ENCODE peak calls at places on chromosomes 11 and 22, in five cellular contexts. One of them, this sample, is unnamed.

GRCh38 chr11:122703541-122704272 is 48.2 kb downstream of the UBASH3B start:
- DNase-seq in stimulated activated naive CD4-positive, alpha-beta T cell: no peak
- DNase-seq in endothelial cell of umbilical vein: peak
- DNase-seq in WTC11: no peak
- DNase-seq in Calu3: no peak
- DNase-seq in this sample: peak

GRCh38 chr22:31876156-31877035 is 67.9 kb upstream of the YWHAH start:
- DNase-seq in stimulated activated naive CD4-positive, alpha-beta T cell: no peak
- DNase-seq in endothelial cell of umbilical vein: no peak
- DNase-seq in WTC11: no peak
- DNase-seq in Calu3: no peak
- DNase-seq in this sample: no peak

GRCh38 chr11:113934797-113935196 is 30.2 kb downstream of the HTR3B start:
- DNase-seq in stimulated activated naive CD4-positive, alpha-beta T cell: no peak
- DNase-seq in endothelial cell of umbilical vein: no peak
- DNase-seq in WTC11: no peak
- DNase-seq in Calu3: no peak
- DNase-seq in this sample: no peak

GRCh38 chr22:47151490-47151889 is 389.0 kb downstream of the TBC1D22A start:
- DNase-seq in stimulated activated naive CD4-positive, alpha-beta T cell: no peak
- DNase-seq in endothelial cell of umbilical vein: peak
- DNase-seq in WTC11: no peak
- DNase-seq in Calu3: no peak
- DNase-seq in this sample: peak

GRCh38 chr11:12050470-12050891 is 42.1 kb upstream of the DKK3 start:
- DNase-seq in stimulated activated naive CD4-positive, alpha-beta T cell: no peak
- DNase-seq in endothelial cell of umbilical vein: no peak
- DNase-seq in WTC11: no peak
- DNase-seq in Calu3: no peak
- DNase-seq in this sample: peak

GRCh38 chr11:86397351-86397750 is 22.7 kb downstream of the CCDC81 start:
- DNase-seq in stimulated activated naive CD4-positive, alpha-beta T cell: no peak
- DNase-seq in endothelial cell of umbilical vein: no peak
- DNase-seq in WTC11: no peak
- DNase-seq in Calu3: no peak
- DNase-seq in this sample: no peak

GRCh38 chr11:66653123-66653522 is 14.6 kb downstream of the RBM4 start:
- DNase-seq in stimulated activated naive CD4-positive, alpha-beta T cell: no peak
- DNase-seq in endothelial cell of umbilical vein: no peak
- DNase-seq in WTC11: no peak
- DNase-seq in Calu3: no peak
- DNase-seq in this sample: no peak

GRCh38 chr22:49358041-49358440 is 469.6 kb downstream of the BRD1 start:
- DNase-seq in stimulated activated naive CD4-positive, alpha-beta T cell: no peak
- DNase-seq in endothelial cell of umbilical vein: no peak
- DNase-seq in WTC11: no peak
- DNase-seq in Calu3: no peak
- DNase-seq in this sample: no peak

GRCh38 chr22:37985751-37986281 is 1.5 kb upstream of the SOX10 start:
- DNase-seq in stimulated activated naive CD4-positive, alpha-beta T cell: no peak
- DNase-seq in endothelial cell of umbilical vein: no peak
- DNase-seq in WTC11: no peak
- DNase-seq in Calu3: no peak
- DNase-seq in this sample: no peak

GRCh38 chr11:75350743-75351540 is 519 bp downstream of the ARRB1 start:
- DNase-seq in stimulated activated naive CD4-positive, alpha-beta T cell: peak
- DNase-seq in endothelial cell of umbilical vein: peak
- DNase-seq in WTC11: peak
- DNase-seq in Calu3: no peak
- DNase-seq in this sample: peak

GRCh38 chr11:61516675-61517516 is 8.3 kb downstream of the LRRC10B start:
- DNase-seq in stimulated activated naive CD4-positive, alpha-beta T cell: peak
- DNase-seq in endothelial cell of umbilical vein: peak
- DNase-seq in WTC11: peak
- DNase-seq in Calu3: peak
- DNase-seq in this sample: peak

GRCh38 chr11:125275905-125276634 is 111.5 kb downstream of the PKNOX2 start:
- DNase-seq in stimulated activated naive CD4-positive, alpha-beta T cell: no peak
- DNase-seq in endothelial cell of umbilical vein: peak
- DNase-seq in WTC11: no peak
- DNase-seq in Calu3: no peak
- DNase-seq in this sample: peak

GRCh38 chr11:69541501-69542313 is 60.2 kb downstream of the LINC01488 start:
- DNase-seq in stimulated activated naive CD4-positive, alpha-beta T cell: no peak
- DNase-seq in endothelial cell of umbilical vein: no peak
- DNase-seq in WTC11: no peak
- DNase-seq in Calu3: peak
- DNase-seq in this sample: peak

GRCh38 chr22:38203090-38203810 is 1.5 kb downstream of the MAFF start:
- DNase-seq in stimulated activated naive CD4-positive, alpha-beta T cell: peak
- DNase-seq in endothelial cell of umbilical vein: peak
- DNase-seq in WTC11: peak
- DNase-seq in Calu3: peak
- DNase-seq in this sample: peak

GRCh38 chr22:23498811-23499798 is 81.0 kb downstream of the IGLL1 start:
- DNase-seq in stimulated activated naive CD4-positive, alpha-beta T cell: no peak
- DNase-seq in endothelial cell of umbilical vein: no peak
- DNase-seq in WTC11: no peak
- DNase-seq in Calu3: no peak
- DNase-seq in this sample: no peak

GRCh38 chr11:117528061-117528780 is 200.6 kb downstream of the CEP164 start:
- DNase-seq in stimulated activated naive CD4-positive, alpha-beta T cell: no peak
- DNase-seq in endothelial cell of umbilical vein: no peak
- DNase-seq in WTC11: no peak
- DNase-seq in Calu3: no peak
- DNase-seq in this sample: peak

GRCh38 chr22:38441620-38442287 is 13.2 kb downstream of the KCNJ4 start:
- DNase-seq in stimulated activated naive CD4-positive, alpha-beta T cell: no peak
- DNase-seq in endothelial cell of umbilical vein: no peak
- DNase-seq in WTC11: no peak
- DNase-seq in Calu3: no peak
- DNase-seq in this sample: peak

GRCh38 chr11:83918471-83918870 is 632.3 kb upstream of the CCDC90B start:
- DNase-seq in stimulated activated naive CD4-positive, alpha-beta T cell: no peak
- DNase-seq in endothelial cell of umbilical vein: no peak
- DNase-seq in WTC11: no peak
- DNase-seq in Calu3: no peak
- DNase-seq in this sample: peak

GRCh38 chr11:117221775-117222517 is 9.9 kb downstream of the PCSK7 start:
- DNase-seq in stimulated activated naive CD4-positive, alpha-beta T cell: no peak
- DNase-seq in endothelial cell of umbilical vein: no peak
- DNase-seq in WTC11: no peak
- DNase-seq in Calu3: no peak
- DNase-seq in this sample: peak

GRCh38 chr11:104306862-104307474 is 143.0 kb upstream of the PDGFD start:
- DNase-seq in stimulated activated naive CD4-positive, alpha-beta T cell: no peak
- DNase-seq in endothelial cell of umbilical vein: no peak
- DNase-seq in WTC11: no peak
- DNase-seq in Calu3: no peak
- DNase-seq in this sample: no peak

GRCh38 chr11:118088531-118088930 is 1.8 kb upstream of the SMIM35 start:
- DNase-seq in stimulated activated naive CD4-positive, alpha-beta T cell: no peak
- DNase-seq in endothelial cell of umbilical vein: peak
- DNase-seq in WTC11: no peak
- DNase-seq in Calu3: peak
- DNase-seq in this sample: no peak

GRCh38 chr11:99952816-99953215 is 734.3 kb upstream of the ARHGAP42 start:
- DNase-seq in stimulated activated naive CD4-positive, alpha-beta T cell: no peak
- DNase-seq in endothelial cell of umbilical vein: no peak
- DNase-seq in WTC11: no peak
- DNase-seq in Calu3: no peak
- DNase-seq in this sample: peak

GRCh38 chr11:121696947-121697346 is 244.2 kb upstream of the SORL1-AS1 start:
- DNase-seq in stimulated activated naive CD4-positive, alpha-beta T cell: no peak
- DNase-seq in endothelial cell of umbilical vein: no peak
- DNase-seq in WTC11: no peak
- DNase-seq in Calu3: no peak
- DNase-seq in this sample: no peak

GRCh38 chr11:126193038-126193478 is 18.4 kb downstream of the RPUSD4 start:
- DNase-seq in stimulated activated naive CD4-positive, alpha-beta T cell: no peak
- DNase-seq in endothelial cell of umbilical vein: no peak
- DNase-seq in WTC11: no peak
- DNase-seq in Calu3: no peak
- DNase-seq in this sample: no peak

GRCh38 chr22:27433585-27434190 is 367.9 kb downstream of the MN1 start:
- DNase-seq in stimulated activated naive CD4-positive, alpha-beta T cell: no peak
- DNase-seq in endothelial cell of umbilical vein: peak
- DNase-seq in WTC11: no peak
- DNase-seq in Calu3: peak
- DNase-seq in this sample: no peak

GRCh38 chr11:78472382-78472781 is 54.8 kb upstream of the GAB2 start:
- DNase-seq in stimulated activated naive CD4-positive, alpha-beta T cell: no peak
- DNase-seq in endothelial cell of umbilical vein: no peak
- DNase-seq in WTC11: no peak
- DNase-seq in Calu3: no peak
- DNase-seq in this sample: no peak

GRCh38 chr11:20355221-20356219 is 8.0 kb upstream of the HTATIP2 start:
- DNase-seq in stimulated activated naive CD4-positive, alpha-beta T cell: no peak
- DNase-seq in endothelial cell of umbilical vein: peak
- DNase-seq in WTC11: peak
- DNase-seq in Calu3: peak
- DNase-seq in this sample: peak

GRCh38 chr11:113114452-113115027 is 153.3 kb downstream of the NCAM1 start:
- DNase-seq in stimulated activated naive CD4-positive, alpha-beta T cell: no peak
- DNase-seq in endothelial cell of umbilical vein: no peak
- DNase-seq in WTC11: peak
- DNase-seq in Calu3: peak
- DNase-seq in this sample: peak

GRCh38 chr11:6319879-6320410 is 356 bp downstream of the CAVIN3 start:
- DNase-seq in stimulated activated naive CD4-positive, alpha-beta T cell: no peak
- DNase-seq in endothelial cell of umbilical vein: peak
- DNase-seq in WTC11: peak
- DNase-seq in Calu3: peak
- DNase-seq in this sample: peak

GRCh38 chr11:120522736-120523135 is 11.2 kb downstream of the GRIK4 start:
- DNase-seq in stimulated activated naive CD4-positive, alpha-beta T cell: no peak
- DNase-seq in endothelial cell of umbilical vein: no peak
- DNase-seq in WTC11: no peak
- DNase-seq in Calu3: no peak
- DNase-seq in this sample: no peak

GRCh38 chr22:23263651-23264555 is 83.6 kb downstream of the BCR start:
- DNase-seq in stimulated activated naive CD4-positive, alpha-beta T cell: peak
- DNase-seq in endothelial cell of umbilical vein: no peak
- DNase-seq in WTC11: no peak
- DNase-seq in Calu3: no peak
- DNase-seq in this sample: no peak

GRCh38 chr22:30298005-30298701 is 8.8 kb upstream of the CASTOR1 start:
- DNase-seq in stimulated activated naive CD4-positive, alpha-beta T cell: no peak
- DNase-seq in endothelial cell of umbilical vein: no peak
- DNase-seq in WTC11: no peak
- DNase-seq in Calu3: peak
- DNase-seq in this sample: no peak

GRCh38 chr11:32466279-32466915 is 31.1 kb upstream of the WT1 start:
- DNase-seq in stimulated activated naive CD4-positive, alpha-beta T cell: no peak
- DNase-seq in endothelial cell of umbilical vein: no peak
- DNase-seq in WTC11: no peak
- DNase-seq in Calu3: no peak
- DNase-seq in this sample: no peak

This sample was measured in astrocyte of the hippocampus.